ENCODE peak calls at places on chromosomes 16 and 17, in nine cellular contexts. M, J, P, H, W, C, Q, T and V are unnamed samples.
A peak's percentile ranks its signal among the peaks of the same experiment; 100 is the strongest.

GRCh38 chr17:7922499-7923289 is 6.6 kb upstream of the RNF227 start:
- DNase-seq in M (peak; percentile 73), J (peak; percentile 88), P (peak; percentile 90), H (peak; percentile 88), W (peak; percentile 94), C (peak; percentile 79), Q (peak; percentile 81), T (peak; percentile 91), V (peak; percentile 66)

GRCh38 chr17:77802811-77803220 is 155.7 kb upstream of the TNRC6C start:
- DNase-seq in M (peak; percentile 19), J (no peak), P (no peak), H (no peak), W (peak; percentile 29), C (peak; percentile 36), Q (no peak), T (no peak), V (no peak)

GRCh38 chr17:33452797-33453196 is 159.7 kb upstream of the ASIC2 start:
- DNase-seq in M (no peak), J (no peak), P (no peak), H (no peak), W (no peak), C (no peak), Q (no peak), T (no peak), V (no peak)

GRCh38 chr17:51260237-51260959 is at the start of gene UTP18:
- DNase-seq in M (peak; percentile 94), J (peak; percentile 98), P (peak; percentile 97), H (peak; percentile 97), W (peak; percentile 99), C (peak; percentile 98), Q (peak; percentile 92), T (peak; percentile 98), V (peak; percentile 77)

GRCh38 chr17:36921131-36921851 is 16.0 kb upstream of the LHX1 start:
- DNase-seq in M (peak; percentile 72), J (no peak), P (no peak), H (no peak), W (peak; percentile 74), C (no peak), Q (no peak), T (no peak), V (no peak)

GRCh38 chr16:87818533-87819161 is 50.7 kb downstream of the SLC7A5 start:
- DNase-seq in M (no peak), J (no peak), P (no peak), H (no peak), W (no peak), C (no peak), Q (no peak), T (no peak), V (no peak)

GRCh38 chr17:77930780-77931768 is 27.4 kb upstream of the TNRC6C start:
- DNase-seq in M (no peak), J (no peak), P (no peak), H (no peak), W (no peak), C (no peak), Q (no peak), T (no peak), V (no peak)

GRCh38 chr16:83393196-83393981 is 414.4 kb upstream of the HSBP1 start:
- DNase-seq in M (peak; percentile 56), J (no peak), P (no peak), H (no peak), W (no peak), C (no peak), Q (no peak), T (no peak), V (no peak)

GRCh38 chr16:10870137-10870776 is 6.7 kb upstream of the CIITA start:
- DNase-seq in M (no peak), J (no peak), P (no peak), H (no peak), W (no peak), C (no peak), Q (no peak), T (no peak), V (no peak)

GRCh38 chr17:66353937-66354401 is 51.6 kb downstream of the PRKCA start:
- DNase-seq in M (peak; percentile 85), J (no peak), P (no peak), H (no peak), W (no peak), C (no peak), Q (no peak), T (no peak), V (no peak)

GRCh38 chr17:80389011-80389995 is 25.7 kb upstream of the ENDOV start:
- DNase-seq in M (no peak), J (no peak), P (no peak), H (no peak), W (no peak), C (no peak), Q (no peak), T (no peak), V (no peak)

GRCh38 chr16:28930652-28931051 is 1.1 kb upstream of the CD19 start:
- DNase-seq in M (no peak), J (no peak), P (no peak), H (no peak), W (no peak), C (no peak), Q (no peak), T (no peak), V (no peak)

GRCh38 chr16:8962393-8963009 is 1.2 kb downstream of the USP7 start:
- DNase-seq in M (no peak), J (peak; percentile 71), P (no peak), H (peak; percentile 24), W (peak; percentile 82), C (no peak), Q (no peak), T (no peak), V (no peak)

GRCh38 chr16:8963010-8963824 is 489 bp downstream of the USP7 start:
- DNase-seq in M (no peak), J (no peak), P (no peak), H (peak; percentile 30), W (peak; percentile 76), C (no peak), Q (no peak), T (no peak), V (no peak)

GRCh38 chr16:8959921-8960787 is 3.6 kb downstream of the USP7 start:
- DNase-seq in M (peak; percentile 32), J (no peak), P (no peak), H (no peak), W (no peak), C (no peak), Q (no peak), T (no peak), V (no peak)

GRCh38 chr16:8960788-8961109 is 3.0 kb downstream of the USP7 start:
- DNase-seq in M (no peak), J (no peak), P (no peak), H (no peak), W (no peak), C (no peak), Q (no peak), T (no peak), V (no peak)

GRCh38 chr16:8961811-8962390 is 1.8 kb downstream of the USP7 start:
- DNase-seq in M (no peak), J (no peak), P (no peak), H (no peak), W (no peak), C (no peak), Q (no peak), T (no peak), V (no peak)
- TF ChIP-seq CTCF in M (no peak), J (no peak), P (no peak), H (no peak), W (no peak), C (no peak), Q (no peak), T (no peak), V (no peak)

DNA sequence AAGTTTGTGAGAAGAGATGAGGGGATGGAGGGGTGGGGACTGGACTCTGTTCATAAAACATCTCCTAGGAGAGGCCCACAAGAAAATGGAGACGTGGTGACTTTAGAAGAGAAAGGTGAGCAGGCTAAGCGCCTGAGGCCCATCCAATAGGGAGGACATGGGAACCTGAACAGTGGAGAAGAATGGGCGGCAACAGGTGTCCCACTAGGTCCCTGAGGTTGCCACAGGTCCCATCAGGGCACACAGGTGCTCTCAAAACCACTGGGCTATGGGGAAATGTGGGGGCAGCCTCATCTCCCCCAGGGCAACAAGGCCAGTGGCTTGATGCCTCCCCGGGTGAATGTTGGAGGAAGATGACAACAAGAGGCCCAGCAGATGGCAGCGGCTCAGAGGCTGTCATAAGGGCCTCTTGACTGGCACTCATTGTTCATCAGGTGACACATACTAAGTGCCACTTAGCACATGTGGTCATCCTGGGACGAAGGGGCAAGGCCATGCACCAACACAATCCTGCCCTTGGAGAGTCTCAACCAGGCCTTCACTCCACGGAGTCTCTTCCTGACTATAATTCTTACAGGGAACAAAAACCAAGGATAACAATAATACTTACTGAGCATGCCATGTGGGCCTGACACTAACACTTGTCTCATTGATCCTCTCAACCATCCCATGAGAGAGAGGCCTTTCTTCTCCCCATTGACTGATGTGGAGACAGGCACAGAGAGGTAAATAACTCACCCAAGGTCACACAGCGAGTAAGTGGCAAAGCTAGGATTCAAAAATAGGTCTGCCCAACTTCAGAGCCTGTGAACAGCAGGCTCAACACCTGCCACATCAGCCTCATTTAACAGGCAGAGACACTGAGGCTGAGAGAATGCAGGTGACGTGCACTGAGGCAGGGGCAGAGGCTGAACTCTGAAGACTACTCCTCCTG is 38.0 kb downstream of the CUEDC1 start:
- DNase-seq in M (no peak), J (no peak), P (peak; percentile 60), H (no peak), W (no peak), C (no peak), Q (no peak), T (no peak), V (no peak)
- TF ChIP-seq CTCF in M (no peak), J (no peak), P (no peak), H (no peak), W (no peak), C (peak; percentile 13), Q (no peak), T (no peak), V (no peak)

DNA sequence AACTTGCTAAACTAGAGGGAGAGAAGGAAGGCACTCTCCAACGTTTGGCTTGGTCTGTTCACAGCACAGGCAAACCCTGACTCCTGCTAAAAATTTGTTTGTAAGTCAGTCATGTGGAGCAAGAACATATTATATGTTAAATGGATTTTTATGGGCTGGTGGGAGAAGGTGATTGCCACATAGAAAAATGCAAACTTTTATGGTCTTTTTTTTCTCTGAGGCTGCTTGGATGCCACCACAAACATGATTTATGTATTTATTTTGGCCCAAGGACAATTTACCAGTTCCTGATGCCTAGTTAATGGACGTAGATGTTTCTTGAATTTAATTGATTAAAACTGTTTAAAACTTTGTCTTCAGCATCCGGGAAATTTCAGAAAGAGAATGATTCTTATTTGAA is 274.2 kb upstream of the MYOCD start:
- DNase-seq in M (no peak), J (no peak), P (no peak), H (no peak), W (no peak), C (no peak), Q (no peak), T (no peak), V (no peak)
- TF ChIP-seq CTCF in M (no peak), J (no peak), P (no peak), H (no peak), W (no peak), C (no peak), Q (no peak), T (no peak), V (no peak)

DNA sequence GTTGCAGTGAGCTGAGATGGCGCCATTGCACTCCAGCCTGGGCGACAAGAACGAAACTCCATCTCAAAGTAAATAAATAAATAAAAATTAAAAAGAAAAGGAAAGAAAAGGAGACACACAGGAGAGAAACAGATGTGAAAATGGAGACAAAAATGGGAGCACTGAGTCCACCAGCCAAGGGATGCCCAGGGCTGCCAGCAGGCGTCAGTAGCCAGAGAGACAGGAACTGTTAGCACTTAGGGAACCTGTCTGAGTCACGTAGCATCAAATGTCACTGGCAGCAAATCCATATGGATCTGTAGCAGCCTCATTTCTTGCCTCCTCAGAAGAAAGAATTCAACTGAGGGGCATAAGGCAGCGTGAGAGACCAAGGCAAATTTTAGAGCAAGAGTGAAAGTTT is 79.7 kb downstream of the CYLD start:
- DNase-seq in M (no peak), J (no peak), P (no peak), H (no peak), W (no peak), C (no peak), Q (no peak), T (no peak), V (no peak)
- TF ChIP-seq CTCF in M (no peak), J (no peak), P (no peak), H (no peak), W (no peak), C (no peak), Q (no peak), T (no peak), V (no peak)